ENCODE peak calls at places on chromosomes 7 and 10, in six cellular contexts. J is epithelial cell of esophagus, E is fibroblast of mammary gland, H is ovary, N is neural crest cell, R is GM20000. X is an unnamed sample.

GRCh38 chr7:746074-747061 is 19.3 kb upstream of the PRKAR1B start:
- DNase-seq in E (no peak), J (no peak), H (peak), N (no peak), R (no peak), X (no peak)

GRCh38 chr7:141013345-141013715 is 1.4 kb downstream of the MRPS33 start:
- DNase-seq in J (no peak), N (no peak), H (no peak), R (no peak), E (no peak), X (no peak)

GRCh38 chr7:40499718-40500117 is 364.9 kb downstream of the SUGCT start:
- DNase-seq in R (no peak), J (no peak), H (no peak), E (peak), N (no peak), X (no peak)

GRCh38 chr7:7641129-7641663 is 644 bp downstream of the UMAD1 start:
- DNase-seq in H (peak), R (no peak), E (peak), N (peak), J (peak), X (no peak)

GRCh38 chr10:101467286-101467770 is 113.4 kb downstream of the BTRC start:
- DNase-seq in E (peak), H (no peak), J (peak), R (peak), N (no peak), X (peak)

GRCh38 chr7:5699467-5699866 is 82.0 kb downstream of the RNF216 start:
- DNase-seq in J (no peak), R (no peak), N (no peak), H (no peak), E (peak), X (no peak)

GRCh38 chr10:100907773-100908172 is 5.0 kb upstream of the SLF2 start:
- DNase-seq in H (no peak), E (no peak), J (no peak), N (no peak), R (no peak), X (no peak)

GRCh38 chr7:55250313-55250712 is 114.8 kb upstream of the LANCL2 start:
- DNase-seq in N (peak), J (peak), H (no peak), E (peak), R (no peak), X (peak)

GRCh38 chr7:36967387-36967786 is 243.1 kb upstream of the AOAH start:
- DNase-seq in E (peak), H (peak), R (peak), N (peak), J (peak), X (peak)

GRCh38 chr7:11648104-11648503 is 183.9 kb downstream of the THSD7A start:
- DNase-seq in E (no peak), J (no peak), R (no peak), N (no peak), H (no peak), X (no peak)

GRCh38 chr7:134737561-134738353 is 41.7 kb upstream of the CALD1 start:
- DNase-seq in J (peak), N (no peak), H (no peak), E (peak), R (peak), X (no peak)

GRCh38 chr10:71864861-71865473 is 13.9 kb upstream of the PSAP start:
- DNase-seq in N (no peak), R (no peak), E (peak), H (peak), J (no peak), X (peak)

GRCh38 chr7:97116308-97116707 is 1.2 kb upstream of the SDHAF3 start:
- DNase-seq in R (no peak), E (no peak), H (no peak), J (no peak), N (no peak), X (no peak)

GRCh38 chr10:92074126-92074887 is 150.7 kb downstream of the BTAF1 start:
- DNase-seq in E (peak), J (peak), N (no peak), H (no peak), R (no peak), X (no peak)

GRCh38 chr7:27992092-27992491 is 188.5 kb downstream of the JAZF1 start:
- DNase-seq in E (peak), N (no peak), H (no peak), R (no peak), J (no peak), X (no peak)

GRCh38 chr7:22858640-22859561 is 36.3 kb upstream of the TOMM7 start:
- DNase-seq in N (no peak), R (peak), E (peak), J (peak), H (no peak), X (no peak)

GRCh38 chr7:65381742-65382141 is 8.1 kb downstream of the ZNF92 start:
- DNase-seq in E (no peak), H (no peak), R (no peak), N (no peak), J (no peak), X (no peak)

GRCh38 chr10:11345224-11346054 is 266.0 kb downstream of the USP6NL start:
- DNase-seq in N (no peak), R (no peak), H (no peak), E (peak), J (peak), X (peak)

GRCh38 chr10:29647483-29647882 is 12.7 kb upstream of the SVIL start:
- DNase-seq in J (no peak), R (no peak), E (no peak), N (no peak), H (no peak), X (no peak)

GRCh38 chr7:2193120-2193519 is 39.6 kb downstream of the MAD1L1 start:
- DNase-seq in J (no peak), E (no peak), H (no peak), N (no peak), R (no peak), X (no peak)

DNA sequence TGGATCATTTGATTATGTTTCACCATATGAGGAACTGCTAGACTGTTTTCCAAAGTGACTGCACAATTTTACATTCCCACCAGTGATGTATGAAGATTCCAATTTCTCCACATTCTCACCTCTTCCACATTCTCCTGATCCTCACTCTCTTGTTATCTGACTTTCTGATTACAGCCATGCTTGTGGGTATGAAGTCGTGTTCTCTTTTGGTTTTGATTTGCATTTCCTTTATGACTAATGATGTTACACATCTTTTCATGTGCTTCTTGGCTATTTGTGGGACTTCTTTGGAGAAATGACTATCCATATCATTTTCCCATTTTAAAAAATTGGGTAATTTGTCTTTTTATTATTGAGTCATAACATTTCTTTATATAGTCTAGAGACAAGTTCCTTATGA is 10.5 kb upstream of the GIMAP8 start:
- DNase-seq in E (peak), H (no peak), N (no peak), R (no peak), J (no peak), X (no peak)
- TF ChIP-seq CTCF in E (no peak), H (no peak), N (no peak), R (no peak), J (no peak), X (no peak)

GRCh38 chr7:123131140-123131539 is 68.6 kb downstream of the SLC13A1 start:
- DNase-seq in N (no peak), R (no peak), J (no peak), E (no peak), H (no peak), X (no peak)
- TF ChIP-seq CTCF in N (no peak), R (no peak), J (no peak), E (no peak), H (no peak), X (peak)

GRCh38 chr7:149379625-149380024 is 81.2 kb downstream of the ZNF777 start:
- DNase-seq in J (no peak), R (no peak), H (no peak), N (no peak), E (no peak), X (no peak)
- TF ChIP-seq CTCF in J (no peak), R (no peak), H (no peak), N (no peak), E (no peak), X (no peak)

DNA sequence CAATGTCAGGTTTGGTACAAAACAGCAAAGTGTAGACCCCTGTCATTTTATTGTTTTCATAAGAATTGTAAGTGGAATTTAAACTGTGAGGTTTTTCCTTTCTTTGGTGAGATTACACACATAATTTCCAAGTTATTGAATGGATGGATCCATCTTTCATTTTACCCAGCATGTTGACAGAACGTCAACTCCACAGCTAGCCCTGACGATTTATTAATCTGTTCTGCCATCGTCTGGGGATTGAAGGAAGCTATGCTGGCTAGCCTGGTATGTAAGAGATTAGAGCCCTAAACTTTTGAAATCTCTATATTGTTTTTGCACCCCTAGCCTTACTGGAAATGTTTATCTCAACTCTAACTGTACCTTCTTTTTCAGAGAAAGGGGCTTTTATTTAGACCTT is 8.6 kb downstream of the WNT16 start:
- DNase-seq in N (no peak), H (no peak), R (no peak), E (no peak), J (peak), X (peak)
- TF ChIP-seq CTCF in N (no peak), H (no peak), R (peak), E (peak), J (peak), X (no peak)

GRCh38 chr10:12660812-12661211 is 311.5 kb downstream of the CAMK1D start:
- DNase-seq in R (no peak), H (no peak), E (no peak), N (no peak), J (no peak), X (no peak)
- TF ChIP-seq CTCF in R (no peak), H (no peak), E (no peak), N (no peak), J (no peak), X (no peak)

DNA sequence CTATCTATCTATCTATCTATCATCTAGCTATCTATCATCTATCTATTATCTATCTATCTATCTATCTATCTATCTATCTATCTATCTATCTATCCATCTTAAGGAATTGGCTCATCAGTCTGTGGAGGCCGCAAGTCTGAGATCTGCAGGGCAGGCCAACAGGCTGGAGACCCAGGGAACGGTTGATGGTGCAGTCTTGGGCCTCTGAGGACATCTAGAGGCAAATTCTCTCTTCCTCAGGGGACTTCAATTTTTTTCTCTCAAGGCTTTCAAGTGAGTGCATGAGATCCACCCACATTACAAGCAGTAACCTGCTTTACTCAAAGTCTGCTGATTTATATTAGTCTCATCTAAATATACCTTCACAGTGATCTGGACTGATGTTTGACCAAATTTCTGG is 197.0 kb downstream of the GLRX3 start:
- DNase-seq in H (no peak), J (no peak), N (no peak), R (no peak), E (no peak), X (no peak)
- TF ChIP-seq CTCF in H (no peak), J (no peak), N (no peak), R (no peak), E (no peak), X (no peak)

DNA sequence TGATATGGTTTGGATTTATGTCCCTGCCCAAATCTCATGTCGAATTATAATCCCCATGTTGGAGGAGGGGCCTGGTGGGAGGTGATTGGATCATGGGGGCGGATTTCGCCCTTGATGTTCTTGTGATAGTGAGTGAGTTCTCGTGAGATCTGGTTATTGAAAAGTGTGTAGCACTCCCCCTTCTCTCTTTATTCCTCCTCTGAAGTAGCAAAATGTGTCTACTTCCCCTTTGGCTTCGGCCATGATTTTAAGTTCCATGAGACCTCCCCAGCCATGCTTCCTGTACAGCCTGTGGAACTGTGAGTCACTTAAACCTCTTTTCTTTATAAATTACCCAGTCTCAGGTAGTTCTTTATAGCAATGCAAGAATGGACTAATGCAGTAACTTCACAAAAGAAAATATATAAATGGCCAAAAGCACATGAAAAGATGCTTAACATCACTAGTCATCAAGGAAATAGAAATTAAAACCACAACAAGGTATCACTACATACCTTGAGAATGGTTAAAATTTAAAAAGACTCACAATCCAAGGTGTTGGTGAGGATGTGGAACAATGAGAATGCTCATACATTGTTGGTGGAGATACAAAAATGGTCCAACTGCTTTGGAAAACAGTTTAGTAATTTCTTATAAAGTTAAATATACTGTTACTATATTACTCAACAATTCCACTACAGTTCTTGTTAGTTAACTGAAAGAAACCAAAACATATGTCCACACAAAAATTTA is 218.7 kb downstream of the SNX10 start:
- DNase-seq in R (no peak), J (no peak), N (no peak), E (no peak), H (no peak), X (no peak)
- TF ChIP-seq CTCF in R (no peak), J (no peak), N (no peak), E (no peak), H (no peak), X (no peak)

DNA sequence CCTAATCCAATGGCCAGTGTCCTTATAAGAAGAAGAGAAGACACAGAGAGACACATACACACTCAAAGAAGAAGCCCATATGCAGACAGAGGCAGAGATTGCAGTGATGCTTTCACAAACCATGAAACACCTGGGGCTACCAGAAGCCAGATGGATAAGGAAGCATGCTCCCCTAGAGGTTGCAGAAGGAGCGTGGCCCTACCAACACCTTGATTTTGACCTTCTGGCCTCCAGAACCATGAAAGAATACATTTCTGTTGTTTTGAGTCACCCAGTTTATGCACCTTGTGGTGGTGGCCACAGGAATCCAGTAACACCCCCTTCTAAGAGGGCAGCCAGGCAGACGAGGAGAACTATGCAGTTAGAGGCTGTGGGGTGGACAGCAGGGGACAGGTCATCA is 43.5 kb downstream of the AOC1 start:
- DNase-seq in R (no peak), E (no peak), J (no peak), N (no peak), H (no peak), X (no peak)
- TF ChIP-seq CTCF in R (no peak), E (no peak), J (no peak), N (no peak), H (no peak), X (no peak)

X was measured in Calu3.